ENCODE peak calls at places on chromosomes 5 and 9, in four cellular contexts. Z is iPS DF 6.9, B is aorta, Q is fibroblast of lung. G is an unnamed sample. For H3K4me1, the result is how much of the 10 kb centered on the place peaks cover.

GRCh38 chr9:96071245-96072124 is 196.0 kb downstream of the ERCC6L2 start:
- DNase-seq in Q (peak), B (no peak), Z (no peak), G (peak)

GRCh38 chr9:8855046-8855445 is 1055.5 kb upstream of the DMAC1 start:
- DNase-seq in Z (no peak), Q (peak), B (no peak), G (no peak)

GRCh38 chr9:105063665-105064247 is 135.8 kb upstream of the ABCA1 start:
- DNase-seq in Z (no peak), Q (peak), B (no peak), G (no peak)

GRCh38 chr9:138024831-138025291 is 147.3 kb downstream of the CACNA1B start:
- DNase-seq in B (peak), Z (no peak), Q (no peak), G (no peak)

GRCh38 chr9:133238851-133239532 is 29.9 kb upstream of the OBP2B start:
- DNase-seq in B (peak), Q (peak), Z (peak), G (peak)

GRCh38 chr9:14288433-14288832 is 25.5 kb downstream of the NFIB start:
- DNase-seq in Z (no peak), B (no peak), Q (no peak), G (no peak)

GRCh38 chr9:33510264-33511183 is 13.5 kb upstream of the ANKRD18B start:
- DNase-seq in Q (peak), B (peak), Z (no peak), G (peak)

GRCh38 chr9:90112791-90113190 is 508.0 kb downstream of the GADD45G start:
- DNase-seq in B (no peak), Z (no peak), Q (no peak), G (no peak)

GRCh38 chr5:136638084-136638483 is 272.7 kb upstream of the TRPC7 start:
- DNase-seq in Z (no peak), B (no peak), Q (no peak), G (no peak)

GRCh38 chr5:74641778-74642542 is 1.4 kb upstream of the ENC1 start:
- DNase-seq in Q (peak), B (no peak), Z (no peak), G (peak)

GRCh38 chr9:85263288-85263687 is 478.5 kb downstream of the AGTPBP1 start:
- DNase-seq in B (no peak), Q (no peak), Z (no peak), G (no peak)

GRCh38 chr9:120692901-120693573 is 21.2 kb downstream of the MEGF9 start:
- DNase-seq in B (no peak), Z (no peak), Q (peak), G (no peak)

GRCh38 chr5:180785151-180785781 is 17.3 kb downstream of the MGAT1 start:
- DNase-seq in Z (no peak), Q (peak), B (no peak), G (no peak)

GRCh38 chr9:83800236-83801033 is 17.1 kb downstream of the GKAP1 start:
- DNase-seq in B (no peak), Q (no peak), Z (no peak), G (no peak)

GRCh38 chr5:10690460-10690859 is 70.6 kb downstream of the DAP start:
- DNase-seq in Z (no peak), Q (no peak), B (no peak), G (no peak)

GRCh38 chr5:109350537-109351270 is 59.1 kb downstream of the PJA2 start:
- DNase-seq in Z (no peak), Q (peak), B (no peak), G (no peak)

GRCh38 chr5:108801301-108801700 is 53.6 kb downstream of the FER start:
- DNase-seq in B (no peak), Z (no peak), Q (no peak), G (no peak)

GRCh38 chr5:11785771-11786342 is 118.4 kb downstream of the CTNND2 start:
- DNase-seq in Z (no peak), B (no peak), Q (no peak), G (peak)

GRCh38 chr5:31470608-31471007 is 61.3 kb downstream of the DROSHA start:
- DNase-seq in B (no peak), Q (peak), Z (no peak), G (peak)

GRCh38 chr9:97397220-97397619 is 14.7 kb upstream of the TDRD7 start:
- DNase-seq in Z (no peak), Q (no peak), B (no peak), G (no peak)

GRCh38 chr9:28212979-28213378 is 639.7 kb upstream of the C9orf72 start:
- DNase-seq in Z (no peak), B (no peak), Q (peak), G (no peak)

GRCh38 chr5:96821260-96821916 is 13.6 kb upstream of the ERAP1 start:
- DNase-seq in B (no peak), Z (no peak), Q (no peak), G (no peak)

GRCh38 chr9:106878943-106879916 is 16.3 kb downstream of the ZNF462 start:
- DNase-seq in B (peak), Z (no peak), Q (peak), G (peak)

GRCh38 chr9:137195525-137196220 is 4.9 kb downstream of the TPRN start:
- DNase-seq in Q (no peak), Z (no peak), B (no peak), G (no peak)

GRCh38 chr5:68872088-68872842 is 221.5 kb upstream of the SLC30A5 start:
- DNase-seq in B (no peak), Z (no peak), Q (peak), G (no peak)

GRCh38 chr5:321233-321725 is at the start of gene AHRR:
- DNase-seq in B (peak), Q (peak), Z (no peak), G (peak)

GRCh38 chr5:87836696-87837095 is 424.0 kb upstream of the CCNH start:
- DNase-seq in Q (no peak), Z (no peak), B (no peak), G (no peak)

GRCh38 chr9:69658987-69659677 is 13.0 kb downstream of the APBA1 start:
- DNase-seq in Z (no peak), B (no peak), Q (no peak), G (no peak)

GRCh38 chr5:140785905-140786686 is at the start of gene PCDHA1:
- DNase-seq in Z (no peak), Q (no peak), B (no peak), G (no peak)

GRCh38 chr5:83256091-83256775 is 178.9 kb downstream of the XRCC4 start:
- DNase-seq in Z (no peak), Q (peak), B (no peak), G (no peak)

GRCh38 chr9:121945849-121946248 is 147.3 kb downstream of the TTLL11 start:
- DNase-seq in Q (peak), Z (no peak), B (no peak), G (no peak)
- H3K4me1 ChIP-seq in Q (under half), Z (under half), B (under half), G (under half)

GRCh38 chr9:21996438-21996837 is 1.8 kb downstream of the CDKN2B-AS1 start:
- DNase-seq in Z (no peak), Q (no peak), B (no peak), G (no peak)
- H3K4me3 ChIP-seq in Z (no peak), Q (peak), B (no peak), G (no peak)

DNA sequence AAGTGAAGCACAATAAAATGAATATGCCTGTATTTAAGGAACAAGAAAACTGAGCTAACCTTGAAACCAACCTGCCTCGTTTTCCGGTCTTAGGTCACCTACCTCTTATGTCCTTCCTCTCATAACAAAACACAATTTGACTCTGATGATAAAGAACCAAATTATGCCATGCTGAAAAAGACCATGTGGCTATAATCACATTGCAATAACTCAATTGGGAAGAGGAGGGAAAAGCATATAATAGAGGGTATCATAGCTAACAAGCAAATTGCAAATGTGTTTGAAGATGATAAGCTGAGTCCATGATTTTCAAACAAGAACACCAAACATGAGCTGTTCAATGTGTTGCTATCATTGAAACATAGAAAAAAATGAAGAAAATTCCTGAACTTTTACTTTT is 260.8 kb downstream of the PLK2 start:
- DNase-seq in B (no peak), Z (no peak), Q (no peak), G (no peak)
- H3K4me1 ChIP-seq in B (under half), Z (under half), Q (under half), G (under half)

DNA sequence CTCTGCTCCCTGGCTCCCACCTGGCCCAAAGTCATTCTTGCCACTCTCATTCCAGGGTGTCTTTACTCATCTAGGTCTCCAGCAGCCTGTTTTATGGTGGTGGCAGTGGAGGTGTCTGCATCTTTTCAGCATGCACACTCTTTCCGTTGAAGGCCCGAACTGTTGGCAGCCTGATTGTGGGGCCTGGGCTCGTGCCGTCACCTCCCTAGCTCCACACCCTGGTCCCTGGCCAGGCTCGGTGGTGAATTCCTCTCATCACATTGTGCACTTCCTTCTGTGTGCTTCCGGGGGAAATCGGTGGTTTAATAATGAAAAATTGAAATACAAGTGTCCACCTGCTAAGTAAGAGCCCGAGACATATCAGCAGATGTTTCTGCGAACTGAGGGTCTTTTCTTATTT is 214.3 kb downstream of the TRIO start:
- DNase-seq in B (no peak), Q (no peak), Z (no peak), G (no peak)
- H3K4me3 ChIP-seq in B (no peak), Q (no peak), Z (no peak), G (no peak)